ENCODE peak calls at places on chromosomes 11 and 22, in six cellular contexts. One of them, this sample, is unnamed.

GRCh38 chr11:76615950-76616349 is 54.6 kb downstream of the LRRC32 start:
- DNase-seq in GM12891: no peak
- DNase-seq in GM12878: no peak
- DNase-seq in K562: no peak
- DNase-seq in H1: no peak
- DNase-seq in HepG2: no peak
- DNase-seq in this sample: no peak

GRCh38 chr22:20267441-20268288 is 453 bp downstream of the RTN4R start:
- DNase-seq in GM12891: no peak
- DNase-seq in GM12878: no peak
- DNase-seq in K562: peak
- DNase-seq in H1: no peak
- DNase-seq in HepG2: no peak
- DNase-seq in this sample: no peak

GRCh38 chr11:44568706-44569473 is 3.4 kb downstream of the CD82 start:
- DNase-seq in GM12891: no peak
- DNase-seq in GM12878: peak
- DNase-seq in K562: peak
- DNase-seq in H1: no peak
- DNase-seq in HepG2: no peak
- DNase-seq in this sample: peak

GRCh38 chr22:39622881-39623367 is 52.4 kb downstream of the CACNA1I start:
- DNase-seq in GM12891: peak
- DNase-seq in GM12878: no peak
- DNase-seq in K562: peak
- DNase-seq in H1: peak
- DNase-seq in HepG2: peak
- DNase-seq in this sample: peak

GRCh38 chr22:33038131-33038772 is 19.9 kb downstream of the SYN3 start:
- DNase-seq in GM12891: no peak
- DNase-seq in GM12878: no peak
- DNase-seq in K562: no peak
- DNase-seq in H1: no peak
- DNase-seq in HepG2: no peak
- DNase-seq in this sample: no peak

GRCh38 chr11:95835768-95836488 is 45.6 kb downstream of the CEP57 start:
- DNase-seq in GM12891: no peak
- DNase-seq in GM12878: peak
- DNase-seq in K562: peak
- DNase-seq in H1: peak
- DNase-seq in HepG2: peak
- DNase-seq in this sample: no peak

GRCh38 chr11:77101043-77101537 is 1.6 kb upstream of the OMP start:
- DNase-seq in GM12891: peak
- DNase-seq in GM12878: no peak
- DNase-seq in K562: peak
- DNase-seq in H1: no peak
- DNase-seq in HepG2: peak
- DNase-seq in this sample: no peak

GRCh38 chr11:2891291-2891690 is 5.7 kb upstream of the CDKN1C start:
- DNase-seq in GM12891: no peak
- DNase-seq in GM12878: no peak
- DNase-seq in K562: peak
- DNase-seq in H1: no peak
- DNase-seq in HepG2: no peak
- DNase-seq in this sample: no peak

GRCh38 chr11:66371627-66372415 is at the start of gene SLC29A2:
- DNase-seq in GM12891: peak
- DNase-seq in GM12878: peak
- DNase-seq in K562: peak
- DNase-seq in H1: peak
- DNase-seq in HepG2: no peak
- DNase-seq in this sample: peak

GRCh38 chr11:107508858-107509244 is 51.2 kb upstream of the CWF19L2 start:
- DNase-seq in GM12891: no peak
- DNase-seq in GM12878: no peak
- DNase-seq in K562: no peak
- DNase-seq in H1: no peak
- DNase-seq in HepG2: no peak
- DNase-seq in this sample: no peak

GRCh38 chr11:12180257-12181205 is 70.1 kb downstream of the MICAL2 start:
- DNase-seq in GM12891: no peak
- DNase-seq in GM12878: no peak
- DNase-seq in K562: no peak
- DNase-seq in H1: no peak
- DNase-seq in HepG2: no peak
- DNase-seq in this sample: no peak

GRCh38 chr11:2588809-2589537 is 110.8 kb downstream of the KCNQ1OT1 start:
- DNase-seq in GM12891: peak
- DNase-seq in GM12878: no peak
- DNase-seq in K562: no peak
- DNase-seq in H1: no peak
- DNase-seq in HepG2: no peak
- DNase-seq in this sample: peak

GRCh38 chr11:11701070-11701469 is 79.3 kb upstream of the GALNT18 start:
- DNase-seq in GM12891: no peak
- DNase-seq in GM12878: no peak
- DNase-seq in K562: no peak
- DNase-seq in H1: no peak
- DNase-seq in HepG2: no peak
- DNase-seq in this sample: no peak

GRCh38 chr11:92776676-92777075 is 192.8 kb upstream of the MTNR1B start:
- DNase-seq in GM12891: no peak
- DNase-seq in GM12878: no peak
- DNase-seq in K562: no peak
- DNase-seq in H1: no peak
- DNase-seq in HepG2: no peak
- DNase-seq in this sample: no peak

GRCh38 chr22:50015451-50016307 is 3.1 kb upstream of the IL17REL start:
- DNase-seq in GM12891: peak
- DNase-seq in GM12878: no peak
- DNase-seq in K562: no peak
- DNase-seq in H1: no peak
- DNase-seq in HepG2: no peak
- DNase-seq in this sample: peak

GRCh38 chr22:44426981-44427380 is 71.1 kb downstream of the RTL6 start:
- DNase-seq in GM12891: no peak
- DNase-seq in GM12878: no peak
- DNase-seq in K562: no peak
- DNase-seq in H1: no peak
- DNase-seq in HepG2: no peak
- DNase-seq in this sample: no peak

GRCh38 chr22:29155966-29156365 is 49.7 kb upstream of the EMID1 start:
- DNase-seq in GM12891: no peak
- DNase-seq in GM12878: no peak
- DNase-seq in K562: no peak
- DNase-seq in H1: no peak
- DNase-seq in HepG2: no peak
- DNase-seq in this sample: no peak

GRCh38 chr11:33785609-33786008 is 11.3 kb upstream of the FBXO3 start:
- DNase-seq in GM12891: no peak
- DNase-seq in GM12878: no peak
- DNase-seq in K562: no peak
- DNase-seq in H1: no peak
- DNase-seq in HepG2: no peak
- DNase-seq in this sample: no peak

GRCh38 chr22:50001388-50002231 is 11.0 kb downstream of the IL17REL start:
- DNase-seq in GM12891: no peak
- DNase-seq in GM12878: no peak
- DNase-seq in K562: peak
- DNase-seq in H1: no peak
- DNase-seq in HepG2: no peak
- DNase-seq in this sample: no peak

GRCh38 chr11:95592455-95592854 is 197.1 kb downstream of the FAM76B start:
- DNase-seq in GM12891: no peak
- DNase-seq in GM12878: no peak
- DNase-seq in K562: no peak
- DNase-seq in H1: no peak
- DNase-seq in HepG2: no peak
- DNase-seq in this sample: no peak

GRCh38 chr11:36409152-36409713 is 100.8 kb downstream of the TRAF6 start:
- DNase-seq in GM12891: no peak
- DNase-seq in GM12878: no peak
- DNase-seq in K562: peak
- DNase-seq in H1: no peak
- DNase-seq in HepG2: no peak
- DNase-seq in this sample: no peak

GRCh38 chr11:2990617-2991476 is 1.3 kb downstream of the NAP1L4 start:
- DNase-seq in GM12891: no peak
- DNase-seq in GM12878: no peak
- DNase-seq in K562: peak
- DNase-seq in H1: no peak
- DNase-seq in HepG2: peak
- DNase-seq in this sample: no peak

GRCh38 chr11:70133771-70134170 is 55.7 kb downstream of the ANO1 start:
- DNase-seq in GM12891: no peak
- DNase-seq in GM12878: no peak
- DNase-seq in K562: no peak
- DNase-seq in H1: no peak
- DNase-seq in HepG2: no peak
- DNase-seq in this sample: no peak

GRCh38 chr11:116707250-116707649 is 65.5 kb downstream of the BUD13 start:
- DNase-seq in GM12891: no peak
- DNase-seq in GM12878: no peak
- DNase-seq in K562: no peak
- DNase-seq in H1: no peak
- DNase-seq in HepG2: no peak
- DNase-seq in this sample: no peak

GRCh38 chr11:17780668-17781067 is 46.1 kb downstream of the KCNC1 start:
- DNase-seq in GM12891: no peak
- DNase-seq in GM12878: no peak
- DNase-seq in K562: no peak
- DNase-seq in H1: no peak
- DNase-seq in HepG2: no peak
- DNase-seq in this sample: no peak

GRCh38 chr22:30903876-30904460 is 64.6 kb downstream of the MORC2 start:
- DNase-seq in GM12891: no peak
- DNase-seq in GM12878: no peak
- DNase-seq in K562: no peak
- DNase-seq in H1: no peak
- DNase-seq in HepG2: no peak
- DNase-seq in this sample: no peak
- TF ChIP-seq TAF1 in GM12891: no peak
- TF ChIP-seq TAF1 in GM12878: no peak
- TF ChIP-seq TAF1 in K562: no peak
- TF ChIP-seq TAF1 in H1: no peak
- TF ChIP-seq TAF1 in HepG2: no peak
- TF ChIP-seq TAF1 in this sample: no peak

GRCh38 chr11:68333176-68333575 is 20.8 kb downstream of the LRP5 start:
- DNase-seq in GM12891: no peak
- DNase-seq in GM12878: no peak
- DNase-seq in K562: no peak
- DNase-seq in H1: no peak
- DNase-seq in HepG2: no peak
- DNase-seq in this sample: no peak

GRCh38 chr11:68332186-68332585 is 19.8 kb downstream of the LRP5 start:
- DNase-seq in GM12891: no peak
- DNase-seq in GM12878: no peak
- DNase-seq in K562: no peak
- DNase-seq in H1: no peak
- DNase-seq in HepG2: no peak
- DNase-seq in this sample: no peak

GRCh38 chr11:68330700-68331337 is 18.4 kb downstream of the LRP5 start:
- DNase-seq in GM12891: no peak
- DNase-seq in GM12878: no peak
- DNase-seq in K562: no peak
- DNase-seq in H1: no peak
- DNase-seq in HepG2: no peak
- DNase-seq in this sample: no peak

GRCh38 chr11:68329993-68330699 is 17.8 kb downstream of the LRP5 start:
- DNase-seq in GM12891: no peak
- DNase-seq in GM12878: no peak
- DNase-seq in K562: no peak
- DNase-seq in H1: no peak
- DNase-seq in HepG2: no peak
- DNase-seq in this sample: no peak

GRCh38 chr11:68331338-68331947 is 19.1 kb downstream of the LRP5 start:
- DNase-seq in GM12891: no peak
- DNase-seq in GM12878: no peak
- DNase-seq in K562: no peak
- DNase-seq in H1: no peak
- DNase-seq in HepG2: peak
- DNase-seq in this sample: no peak
- TF ChIP-seq POLR2A in GM12891: no peak
- TF ChIP-seq POLR2A in GM12878: no peak
- TF ChIP-seq POLR2A in K562: no peak
- TF ChIP-seq POLR2A in H1: no peak
- TF ChIP-seq POLR2A in HepG2: peak
- TF ChIP-seq POLR2A in this sample: no peak

DNA sequence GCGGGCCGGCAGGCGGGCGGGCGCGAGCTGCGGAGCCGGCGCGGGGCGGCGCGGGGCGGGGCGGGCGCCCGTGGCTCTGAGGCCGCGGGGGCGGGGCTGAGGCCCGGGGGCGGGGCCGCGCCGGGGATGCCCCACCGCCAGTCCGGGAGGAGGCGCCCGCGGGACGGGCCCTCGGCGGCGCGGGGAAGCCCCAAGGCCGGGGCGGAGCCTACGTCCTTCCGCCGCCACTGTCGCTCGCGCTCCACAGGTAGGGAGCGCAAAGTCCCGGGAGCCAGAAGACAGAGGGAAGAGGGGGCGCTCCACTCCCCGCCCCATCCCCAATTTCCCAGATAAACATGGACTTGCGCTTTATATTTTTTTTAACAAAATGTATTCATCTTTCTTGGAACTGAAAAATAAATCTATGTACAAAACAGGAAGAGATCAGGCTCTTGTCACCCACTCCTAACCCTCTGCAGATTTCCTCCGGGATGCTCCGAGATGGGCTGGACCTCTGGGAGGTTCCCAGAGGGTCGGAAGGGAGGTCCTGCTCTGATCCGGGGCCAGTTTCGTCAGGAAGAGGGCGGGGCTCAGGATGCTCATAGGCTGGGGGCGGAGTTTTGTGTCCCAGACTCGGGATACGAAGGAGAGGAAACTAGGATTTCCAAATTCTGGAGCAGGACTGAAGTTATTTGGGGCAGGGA is at the start of gene MAP4K2:
- DNase-seq in GM12891: peak
- DNase-seq in GM12878: peak
- DNase-seq in K562: peak
- DNase-seq in H1: no peak
- DNase-seq in HepG2: peak
- DNase-seq in this sample: peak
- TF ChIP-seq POLR2AphosphoS5 in GM12891: no peak
- TF ChIP-seq POLR2AphosphoS5 in GM12878: no peak
- TF ChIP-seq POLR2AphosphoS5 in K562: no peak
- TF ChIP-seq POLR2AphosphoS5 in H1: no peak
- TF ChIP-seq POLR2AphosphoS5 in HepG2: peak
- TF ChIP-seq POLR2AphosphoS5 in this sample: peak

GRCh38 chr11:8100151-8100550 is 19.1 kb downstream of the TUB start:
- DNase-seq in GM12891: no peak
- DNase-seq in GM12878: no peak
- DNase-seq in K562: no peak
- DNase-seq in H1: no peak
- DNase-seq in HepG2: no peak
- DNase-seq in this sample: no peak
- TF ChIP-seq TAF1 in GM12891: no peak
- TF ChIP-seq TAF1 in GM12878: no peak
- TF ChIP-seq TAF1 in K562: no peak
- TF ChIP-seq TAF1 in H1: no peak
- TF ChIP-seq TAF1 in HepG2: no peak
- TF ChIP-seq TAF1 in this sample: no peak

This sample was measured in GM12892.